ENCODE peak calls at places on chromosomes 2 and 18, in seven cellular contexts. Q is BJ; Z is A549; C is NCI-H460; N is stimulated activated CD8-positive, alpha-beta memory T cell treated with anti-CD3 and anti-CD28 coated beads, Interleukin-4, amount 100 ng/mL, for 1 hour; S is activated CD4-positive, alpha-beta T cell treated with anti-CD3 and anti-CD28 coated beads, Interleukin-2, amount 50 U/mL, for 1 hour; A is progenitor cell of endocrine pancreas. P is an unnamed sample.

GRCh38 chr2:230227216-230227615 is 1.7 kb downstream of the SP140 start:
- DNase-seq in Z (no peak), Q (no peak), A (no peak), C (no peak), N (no peak), S (no peak), P (no peak)

GRCh38 chr18:40738321-40738880 is 1216.6 kb upstream of the PIK3C3 start:
- DNase-seq in Z (no peak), C (no peak), Q (no peak), S (no peak), A (no peak), N (no peak), P (no peak)

GRCh38 chr2:85852979-85853498 is 35.8 kb downstream of the ST3GAL5 start:
- DNase-seq in A (no peak), Q (no peak), N (peak; percentile 48), Z (no peak), C (no peak), S (peak; percentile 75), P (no peak)

GRCh38 chr18:1244397-1245122 is 339.9 kb downstream of the ADCYAP1 start:
- DNase-seq in Z (no peak), N (no peak), S (no peak), C (no peak), A (no peak), Q (no peak), P (no peak)

GRCh38 chr2:224036731-224037376 is 2.2 kb downstream of the SERPINE2 start:
- DNase-seq in C (no peak), A (no peak), Q (no peak), Z (no peak), S (no peak), N (no peak), P (no peak)

GRCh38 chr2:127535422-127535901 is at the start of gene MYO7B:
- DNase-seq in C (no peak), N (no peak), Q (no peak), Z (no peak), S (no peak), A (no peak), P (no peak)

GRCh38 chr2:183592271-183592670 is 468.0 kb downstream of the NUP35 start:
- DNase-seq in A (no peak), C (no peak), Z (no peak), Q (no peak), S (no peak), N (no peak), P (no peak)

GRCh38 chr2:6946722-6947121 is 29.5 kb downstream of the RNF144A start:
- DNase-seq in N (no peak), S (no peak), Z (peak; percentile 13), C (no peak), A (no peak), Q (peak; percentile 49), P (no peak)

GRCh38 chr2:207142461-207142860 is 23.3 kb downstream of the KLF7 start:
- DNase-seq in A (no peak), N (no peak), S (no peak), Z (peak; percentile 35), Q (no peak), C (no peak), P (no peak)

GRCh38 chr18:9513971-9514512 is 38.7 kb downstream of the RALBP1 start:
- DNase-seq in S (no peak), N (no peak), A (no peak), Q (peak; percentile 31), Z (peak; percentile 70), C (no peak), P (no peak)

GRCh38 chr2:200121931-200122330 is 166.5 kb downstream of the MAIP1 start:
- DNase-seq in Q (no peak), C (no peak), N (no peak), Z (no peak), A (no peak), S (no peak), P (no peak)

GRCh38 chr2:145914716-145915115 is 1394.8 kb upstream of the ZEB2 start:
- DNase-seq in C (no peak), Z (no peak), N (no peak), Q (no peak), S (no peak), A (no peak), P (no peak)

GRCh38 chr18:59837586-59837985 is 62.2 kb upstream of the PMAIP1 start:
- DNase-seq in A (peak; percentile 14), Q (no peak), C (peak; percentile 50), S (peak; percentile 13), N (peak; percentile 11), Z (peak; percentile 60), P (no peak)

GRCh38 chr2:127508621-127509034 is 17.7 kb downstream of the IWS1 start:
- DNase-seq in S (no peak), N (no peak), A (no peak), C (peak; percentile 86), Q (peak; percentile 99), Z (peak; percentile 87), P (no peak)

GRCh38 chr2:225056330-225057073 is 14.2 kb upstream of the DOCK10 start:
- DNase-seq in N (no peak), S (no peak), C (no peak), A (no peak), Q (no peak), Z (no peak), P (no peak)

GRCh38 chr2:58432491-58433166 is 191.5 kb upstream of the FANCL start:
- DNase-seq in S (no peak), C (no peak), N (no peak), Z (no peak), Q (no peak), A (no peak), P (no peak)

GRCh38 chr2:199484927-199485326 is 27.2 kb upstream of the SATB2 start:
- DNase-seq in Z (peak; percentile 31), S (no peak), Q (no peak), A (no peak), N (no peak), C (no peak), P (no peak)

GRCh38 chr2:9179572-9180201 is 26.9 kb upstream of the ASAP2 start:
- DNase-seq in S (no peak), Q (no peak), C (peak; percentile 90), N (no peak), Z (peak; percentile 74), A (no peak), P (no peak)

GRCh38 chr2:44938287-44939073 is 3.0 kb upstream of the SIX3 start:
- DNase-seq in Z (peak; percentile 52), N (no peak), C (no peak), S (no peak), A (no peak), Q (no peak), P (no peak)

GRCh38 chr18:11408555-11408954 is 200.8 kb upstream of the SLC35G4 start:
- DNase-seq in Z (no peak), S (no peak), A (no peak), C (no peak), Q (no peak), N (no peak), P (no peak)

GRCh38 chr2:47720559-47720958 is 62.4 kb upstream of the MSH6 start:
- DNase-seq in S (no peak), Z (no peak), N (no peak), A (no peak), C (no peak), Q (no peak), P (no peak)

GRCh38 chr2:102717308-102718018 is 44.4 kb upstream of the TMEM182 start:
- DNase-seq in N (no peak), Z (no peak), Q (peak; percentile 14), S (no peak), C (no peak), A (no peak), P (no peak)

GRCh38 chr18:13301691-13302469 is 83.3 kb downstream of the LDLRAD4 start:
- DNase-seq in Z (no peak), Q (no peak), A (no peak), C (no peak), N (no peak), S (no peak), P (no peak)

GRCh38 chr2:85475801-85476610 is 57.5 kb downstream of the SH2D6 start:
- DNase-seq in C (no peak), S (no peak), N (no peak), Z (no peak), Q (no peak), A (no peak), P (no peak)

GRCh38 chr2:98805412-98806265 is 74.7 kb upstream of the MGAT4A start:
- DNase-seq in N (no peak), Z (no peak), A (no peak), C (no peak), Q (no peak), S (no peak), P (no peak)

GRCh38 chr18:46793565-46793964 is 36.7 kb upstream of the ST8SIA5 start:
- DNase-seq in Q (no peak), A (no peak), N (no peak), S (no peak), Z (no peak), C (no peak), P (no peak)

GRCh38 chr18:26057208-26057821 is 33.1 kb downstream of the SS18 start:
- DNase-seq in C (no peak), S (no peak), N (no peak), Q (no peak), A (no peak), Z (no peak), P (no peak)

GRCh38 chr18:24381126-24381525 is 16.5 kb downstream of the OSBPL1A start:
- DNase-seq in S (no peak), Q (no peak), C (no peak), Z (no peak), N (no peak), A (no peak), P (no peak)

GRCh38 chr2:222842517-222843174 is 18.2 kb upstream of the ACSL3 start:
- DNase-seq in Q (no peak), S (no peak), A (no peak), N (no peak), Z (peak; percentile 80), C (no peak), P (no peak)

GRCh38 chr2:225270861-225271260 is 128.6 kb upstream of the NYAP2 start:
- DNase-seq in C (peak; percentile 63), Z (peak; percentile 73), Q (no peak), N (no peak), S (no peak), A (no peak), P (no peak)

P was measured in cerebellar nuclear complex.